ENCODE peak calls at places on chromosome X, in six cellular contexts. I, G, R, V, K and M are unnamed samples.

GRCh38 chrX:136588060-136588459 is 56.0 kb downstream of the VGLL1 start:
- DNase-seq in R (peak), K (no peak), I (no peak), G (no peak), V (no peak), M (no peak)

GRCh38 chrX:103063918-103064434 is at the start of gene BEX1:
- DNase-seq in I (peak), R (no peak), G (no peak), K (peak), V (no peak), M (peak)

GRCh38 chrX:139691493-139691842 is 16.5 kb downstream of the MCF2 start:
- DNase-seq in V (no peak), K (peak), I (peak), R (no peak), G (no peak), M (peak)

GRCh38 chrX:133794151-133794550 is 191.2 kb downstream of the GPC3 start:
- DNase-seq in G (no peak), I (peak), V (no peak), K (no peak), R (no peak), M (peak)

GRCh38 chrX:30230395-30230794 is at the start of gene MAGEB3:
- DNase-seq in I (no peak), V (no peak), K (no peak), G (no peak), R (no peak), M (no peak)

GRCh38 chrX:10582215-10582733 is 38.1 kb downstream of the MID1 start:
- DNase-seq in K (no peak), R (no peak), G (peak), V (no peak), I (no peak), M (no peak)

GRCh38 chrX:136185409-136186022 is 38.2 kb downstream of the FHL1 start:
- DNase-seq in V (no peak), I (no peak), K (no peak), R (no peak), G (peak), M (no peak)

GRCh38 chrX:130172127-130172834 is 519 bp downstream of the RAB33A start:
- DNase-seq in R (no peak), K (peak), I (peak), V (no peak), G (no peak), M (no peak)

GRCh38 chrX:120271218-120271617 is 20.6 kb downstream of the ZBTB33 start:
- DNase-seq in G (no peak), K (no peak), R (no peak), V (no peak), I (no peak), M (no peak)

GRCh38 chrX:63513825-63514574 is 162.9 kb upstream of the SPIN4 start:
- DNase-seq in G (no peak), R (no peak), I (no peak), K (no peak), V (no peak), M (no peak)

GRCh38 chrX:119236599-119237525 is 777 bp downstream of the PGRMC1 start:
- DNase-seq in G (no peak), K (no peak), R (peak), I (peak), V (peak), M (peak)

GRCh38 chrX:29090811-29091210 is 503.6 kb downstream of the IL1RAPL1 start:
- DNase-seq in G (no peak), I (peak), K (peak), V (no peak), R (peak), M (peak)

GRCh38 chrX:100477468-100477867 is 67.4 kb upstream of the PCDH19 start:
- DNase-seq in R (no peak), V (no peak), K (no peak), I (no peak), G (no peak), M (no peak)

GRCh38 chrX:77937291-77937690 is 26.8 kb downstream of the ATP7A start:
- DNase-seq in G (no peak), V (no peak), K (no peak), I (no peak), R (no peak), M (no peak)

GRCh38 chrX:50638123-50638522 is 167.5 kb upstream of the DGKK start:
- DNase-seq in K (no peak), I (no peak), V (no peak), R (no peak), G (no peak), M (no peak)

GRCh38 chrX:41351923-41352322 is 18.0 kb downstream of the DDX3X start:
- DNase-seq in G (no peak), V (no peak), I (no peak), R (no peak), K (no peak), M (no peak)

GRCh38 chrX:13538414-13538813 is 31.0 kb upstream of the EGFL6 start:
- DNase-seq in R (no peak), V (no peak), G (no peak), K (no peak), I (no peak), M (no peak)

GRCh38 chrX:6383911-6384310 is 151.0 kb downstream of the VCX3A start:
- DNase-seq in K (no peak), V (no peak), I (peak), G (no peak), R (no peak), M (no peak)

GRCh38 chrX:129654652-129655546 is at the start of gene APLN:
- DNase-seq in G (no peak), K (peak), V (no peak), I (peak), R (peak), M (peak)

GRCh38 chrX:49162620-49163019 is at the start of gene MAGIX:
- DNase-seq in V (no peak), K (peak), G (no peak), R (no peak), I (no peak), M (no peak)

GRCh38 chrX:3713225-3713936 is at the start of gene PRKX:
- DNase-seq in I (peak), R (peak), V (peak), K (peak), G (no peak), M (peak)

GRCh38 chrX:121389976-121390709 is 342.7 kb downstream of the GLUD2 start:
- DNase-seq in V (no peak), G (peak), K (no peak), R (no peak), I (no peak), M (peak)

GRCh38 chrX:9807355-9808182 is 21.3 kb downstream of the SHROOM2 start:
- DNase-seq in I (no peak), K (peak), R (no peak), V (no peak), G (no peak), M (no peak)

GRCh38 chrX:13167444-13168207 is 123.2 kb upstream of the FAM9C start:
- DNase-seq in K (no peak), V (peak), R (no peak), I (peak), G (no peak), M (peak)

GRCh38 chrX:110244951-110245480 is 72.9 kb downstream of the AMMECR1 start:
- DNase-seq in I (no peak), R (no peak), V (no peak), G (no peak), K (peak), M (no peak)

GRCh38 chrX:112814496-112814895 is 26.1 kb downstream of the AMOT start:
- DNase-seq in G (no peak), V (no peak), R (no peak), I (peak), K (no peak), M (no peak)

GRCh38 chrX:45344597-45344996 is 143.9 kb upstream of the DIPK2B start:
- DNase-seq in G (no peak), I (no peak), K (no peak), V (no peak), R (no peak), M (no peak)

GRCh38 chrX:22134681-22135080 is 102.6 kb downstream of the PHEX start:
- DNase-seq in V (no peak), K (no peak), I (no peak), R (no peak), G (no peak), M (peak)

GRCh38 chrX:33831211-33831610 is 300.9 kb downstream of the FAM47A start:
- DNase-seq in V (no peak), R (no peak), I (no peak), G (no peak), K (no peak), M (no peak)
- TF ChIP-seq EZH2phosphoT487 in V (no peak), R (no peak), I (no peak), G (no peak), K (no peak), M (no peak)

DNA sequence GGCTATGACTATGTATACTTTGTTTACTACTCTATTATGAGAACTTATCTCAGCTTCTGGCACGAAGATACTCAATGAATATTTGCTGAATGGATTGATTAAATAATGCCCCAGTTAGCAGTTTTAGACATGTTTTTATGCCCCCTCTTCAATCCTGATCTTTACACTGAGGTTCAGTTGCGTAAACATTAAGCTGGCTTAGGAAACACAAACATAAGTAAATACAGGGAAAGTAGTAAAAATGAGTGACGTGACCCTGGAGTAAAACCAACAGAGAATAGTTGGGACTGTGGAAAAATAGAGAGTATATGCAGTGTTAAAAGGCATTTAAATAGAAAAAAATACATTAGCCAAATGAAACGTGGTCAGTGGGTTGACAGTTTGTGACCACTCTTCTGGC is 387.0 kb upstream of the ACTRT1 start:
- DNase-seq in V (no peak), I (no peak), K (no peak), R (no peak), G (no peak), M (no peak)
- TF ChIP-seq EZH2phosphoT487 in V (no peak), I (no peak), K (no peak), R (no peak), G (no peak), M (no peak)

DNA sequence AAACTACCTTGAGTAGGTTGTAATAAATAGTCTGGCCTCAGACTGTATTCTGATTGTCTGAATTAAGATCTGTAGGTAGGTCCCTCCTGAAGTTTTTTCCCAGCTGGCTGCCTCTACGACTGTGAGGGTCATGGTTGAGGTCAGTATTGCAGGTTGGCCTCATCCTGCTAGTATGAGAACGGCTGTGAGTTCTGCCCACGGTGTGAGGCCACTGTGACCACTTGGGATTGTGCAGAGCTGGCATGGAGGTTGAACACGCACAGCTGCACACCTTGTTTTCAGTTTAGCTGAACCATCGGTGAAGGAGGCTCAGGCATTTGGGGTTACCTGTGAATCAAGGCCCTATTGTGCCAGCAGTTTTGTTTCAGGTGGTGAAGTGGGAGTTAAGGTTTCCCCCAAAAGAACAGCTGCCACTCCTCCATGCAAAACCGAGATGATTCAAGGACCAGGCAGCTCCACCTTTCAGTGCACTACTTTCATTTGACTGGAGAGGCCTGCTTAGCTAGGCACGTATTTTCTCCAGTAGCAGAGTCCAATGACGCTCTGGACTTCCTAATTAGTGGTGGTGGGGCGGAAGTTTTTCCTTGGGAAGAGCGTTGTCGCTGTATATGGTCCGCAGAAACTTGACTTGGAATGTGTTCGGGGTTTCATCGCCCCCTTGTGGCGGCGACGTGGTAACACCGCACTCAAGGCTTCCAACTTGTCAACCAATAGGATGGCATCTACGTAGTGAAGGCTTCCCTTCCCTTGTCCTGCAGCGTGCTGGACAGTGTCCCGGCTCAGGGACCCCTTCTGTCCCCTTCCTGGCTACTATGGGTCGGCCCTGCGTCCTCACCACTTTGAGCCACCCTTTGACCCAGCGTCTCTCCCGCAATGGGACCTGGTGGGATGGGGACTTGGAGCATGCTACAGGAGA is 13.8 kb downstream of the CMC4 start:
- DNase-seq in R (peak), G (peak), I (peak), K (peak), V (peak), M (peak)
- TF ChIP-seq EZH2phosphoT487 in R (no peak), G (no peak), I (no peak), K (no peak), V (no peak), M (no peak)

DNA sequence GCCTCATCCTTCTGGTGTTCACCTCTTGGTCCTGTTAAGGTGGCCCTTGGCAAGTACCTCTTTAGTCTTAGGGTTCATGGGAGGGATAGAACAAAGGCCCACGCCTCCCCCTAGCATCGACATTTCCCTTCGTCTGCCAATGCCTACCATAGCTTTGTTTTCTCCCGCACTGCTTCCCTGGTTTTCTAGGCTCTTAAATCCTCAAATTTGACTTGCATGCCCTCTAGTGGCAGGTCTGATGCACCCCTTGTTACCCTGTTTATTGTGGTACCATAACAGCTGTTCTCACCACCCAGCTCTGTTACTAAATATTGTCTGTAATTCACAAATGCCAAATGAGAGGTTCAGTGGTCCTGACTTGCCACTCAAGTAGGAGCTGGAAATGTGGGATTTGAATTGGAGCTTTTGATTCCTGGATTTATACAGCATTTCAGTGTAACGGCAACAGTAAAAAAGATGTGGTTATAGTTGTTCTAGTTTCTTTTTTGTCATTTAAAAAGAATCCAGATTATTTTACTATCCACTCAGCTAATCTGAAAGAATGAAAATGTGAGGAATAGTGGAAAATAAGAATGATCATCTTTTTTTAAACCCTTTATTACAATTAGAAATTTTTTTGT is 100.1 kb downstream of the REPS2 start:
- DNase-seq in I (peak), R (peak), G (peak), K (peak), V (peak), M (peak)
- TF ChIP-seq EZH2phosphoT487 in I (no peak), R (no peak), G (no peak), K (no peak), V (no peak), M (no peak)

GRCh38 chrX:131739823-131740222 is 195.9 kb downstream of the OR13H1 start:
- DNase-seq in R (no peak), G (no peak), I (no peak), V (no peak), K (no peak), M (no peak)
- TF ChIP-seq EZH2phosphoT487 in R (no peak), G (no peak), I (no peak), V (no peak), K (no peak), M (no peak)

GRCh38 chrX:7614616-7615015 is 228.4 kb upstream of the VCX start:
- DNase-seq in K (no peak), R (peak), V (no peak), G (no peak), I (no peak), M (no peak)

GRCh38 chrX:7617994-7618393 is 225.0 kb upstream of the VCX start:
- DNase-seq in V (no peak), I (no peak), R (peak), G (no peak), K (no peak), M (no peak)
- TF ChIP-seq EZH2phosphoT487 in V (no peak), I (no peak), R (no peak), G (no peak), K (no peak), M (no peak)

GRCh38 chrX:97882306-97882705 is 998.6 kb downstream of the RPA4 start:
- DNase-seq in G (no peak), V (no peak), R (no peak), I (no peak), K (no peak), M (peak)
- TF ChIP-seq EZH2phosphoT487 in G (no peak), V (no peak), R (no peak), I (no peak), K (no peak), M (no peak)

GRCh38 chrX:151725338-151725614 is 9.3 kb upstream of the CNGA2 start:
- DNase-seq in V (no peak), G (no peak), I (no peak), K (no peak), R (no peak), M (no peak)

GRCh38 chrX:151724563-151725337 is 8.9 kb downstream of the FATE1 start:
- DNase-seq in G (no peak), I (no peak), V (no peak), K (no peak), R (no peak), M (no peak)

GRCh38 chrX:151726751-151727150 is 7.8 kb upstream of the CNGA2 start:
- DNase-seq in V (no peak), I (no peak), R (no peak), G (no peak), K (no peak), M (no peak)

GRCh38 chrX:151723156-151723760 is 7.4 kb downstream of the FATE1 start:
- DNase-seq in I (no peak), V (no peak), K (no peak), R (no peak), G (no peak), M (no peak)

GRCh38 chrX:151722241-151722846 is 6.5 kb downstream of the FATE1 start:
- DNase-seq in R (no peak), V (peak), K (peak), G (peak), I (peak), M (peak)
- TF ChIP-seq EZH2phosphoT487 in R (no peak), V (no peak), K (no peak), G (no peak), I (no peak), M (no peak)

GRCh38 chrX:125289920-125290319 is 29.8 kb upstream of the TEX13C start:
- DNase-seq in K (no peak), R (no peak), G (no peak), V (no peak), I (no peak), M (no peak)
- TF ChIP-seq EZH2phosphoT487 in K (no peak), R (no peak), G (no peak), V (no peak), I (no peak), M (no peak)